ENCODE peak calls at places on chromosomes 16 and 17, in six cellular contexts. One of them, this sample, is unnamed. For H3K4me1, the result is how much of the 10 kb centered on the place peaks cover.

GRCh38 chr17:49361902-49362722 is at the start of gene ZNF652:
- DNase-seq in heart right ventricle: peak
- DNase-seq in fibroblast of lung: peak
- DNase-seq in CD8-positive, alpha-beta memory T cell: peak
- DNase-seq in sigmoid colon: peak
- DNase-seq in upper lobe of right lung: peak
- DNase-seq in this sample: peak

GRCh38 chr17:37481001-37481665 is 8.6 kb upstream of the DUSP14 start:
- DNase-seq in heart right ventricle: no peak
- DNase-seq in fibroblast of lung: no peak
- DNase-seq in CD8-positive, alpha-beta memory T cell: no peak
- DNase-seq in sigmoid colon: no peak
- DNase-seq in upper lobe of right lung: no peak
- DNase-seq in this sample: no peak

GRCh38 chr17:223723-224471 is 42.4 kb upstream of the DOC2B start:
- DNase-seq in heart right ventricle: no peak
- DNase-seq in fibroblast of lung: no peak
- DNase-seq in CD8-positive, alpha-beta memory T cell: no peak
- DNase-seq in sigmoid colon: peak
- DNase-seq in upper lobe of right lung: peak
- DNase-seq in this sample: peak

GRCh38 chr17:76566613-76566943 is 19.1 kb downstream of the ST6GALNAC2 start:
- DNase-seq in heart right ventricle: no peak
- DNase-seq in fibroblast of lung: no peak
- DNase-seq in CD8-positive, alpha-beta memory T cell: no peak
- DNase-seq in sigmoid colon: no peak
- DNase-seq in upper lobe of right lung: no peak
- DNase-seq in this sample: no peak

GRCh38 chr17:46841561-46842379 is 9.6 kb upstream of the WNT9B start:
- DNase-seq in heart right ventricle: no peak
- DNase-seq in fibroblast of lung: no peak
- DNase-seq in CD8-positive, alpha-beta memory T cell: no peak
- DNase-seq in sigmoid colon: no peak
- DNase-seq in upper lobe of right lung: no peak
- DNase-seq in this sample: no peak

GRCh38 chr17:4940625-4941021 is 555 bp downstream of the RNF167 start:
- DNase-seq in heart right ventricle: no peak
- DNase-seq in fibroblast of lung: no peak
- DNase-seq in CD8-positive, alpha-beta memory T cell: peak
- DNase-seq in sigmoid colon: no peak
- DNase-seq in upper lobe of right lung: peak
- DNase-seq in this sample: peak

GRCh38 chr17:80658821-80659220 is 114.2 kb downstream of the RPTOR start:
- DNase-seq in heart right ventricle: no peak
- DNase-seq in fibroblast of lung: no peak
- DNase-seq in CD8-positive, alpha-beta memory T cell: no peak
- DNase-seq in sigmoid colon: no peak
- DNase-seq in upper lobe of right lung: no peak
- DNase-seq in this sample: no peak

GRCh38 chr17:35170968-35171771 is 23.0 kb downstream of the SLC35G3 start:
- DNase-seq in heart right ventricle: no peak
- DNase-seq in fibroblast of lung: peak
- DNase-seq in CD8-positive, alpha-beta memory T cell: peak
- DNase-seq in sigmoid colon: no peak
- DNase-seq in upper lobe of right lung: no peak
- DNase-seq in this sample: no peak

GRCh38 chr17:40069751-40070643 is 7.2 kb downstream of the THRA start:
- DNase-seq in heart right ventricle: peak
- DNase-seq in fibroblast of lung: peak
- DNase-seq in CD8-positive, alpha-beta memory T cell: peak
- DNase-seq in sigmoid colon: peak
- DNase-seq in upper lobe of right lung: no peak
- DNase-seq in this sample: no peak

GRCh38 chr17:57377094-57377493 is 120.8 kb downstream of the MSI2 start:
- DNase-seq in heart right ventricle: no peak
- DNase-seq in fibroblast of lung: no peak
- DNase-seq in CD8-positive, alpha-beta memory T cell: no peak
- DNase-seq in sigmoid colon: no peak
- DNase-seq in upper lobe of right lung: no peak
- DNase-seq in this sample: no peak

GRCh38 chr17:57463103-57463885 is 207.0 kb downstream of the MSI2 start:
- DNase-seq in heart right ventricle: no peak
- DNase-seq in fibroblast of lung: peak
- DNase-seq in CD8-positive, alpha-beta memory T cell: no peak
- DNase-seq in sigmoid colon: no peak
- DNase-seq in upper lobe of right lung: no peak
- DNase-seq in this sample: no peak

DNA sequence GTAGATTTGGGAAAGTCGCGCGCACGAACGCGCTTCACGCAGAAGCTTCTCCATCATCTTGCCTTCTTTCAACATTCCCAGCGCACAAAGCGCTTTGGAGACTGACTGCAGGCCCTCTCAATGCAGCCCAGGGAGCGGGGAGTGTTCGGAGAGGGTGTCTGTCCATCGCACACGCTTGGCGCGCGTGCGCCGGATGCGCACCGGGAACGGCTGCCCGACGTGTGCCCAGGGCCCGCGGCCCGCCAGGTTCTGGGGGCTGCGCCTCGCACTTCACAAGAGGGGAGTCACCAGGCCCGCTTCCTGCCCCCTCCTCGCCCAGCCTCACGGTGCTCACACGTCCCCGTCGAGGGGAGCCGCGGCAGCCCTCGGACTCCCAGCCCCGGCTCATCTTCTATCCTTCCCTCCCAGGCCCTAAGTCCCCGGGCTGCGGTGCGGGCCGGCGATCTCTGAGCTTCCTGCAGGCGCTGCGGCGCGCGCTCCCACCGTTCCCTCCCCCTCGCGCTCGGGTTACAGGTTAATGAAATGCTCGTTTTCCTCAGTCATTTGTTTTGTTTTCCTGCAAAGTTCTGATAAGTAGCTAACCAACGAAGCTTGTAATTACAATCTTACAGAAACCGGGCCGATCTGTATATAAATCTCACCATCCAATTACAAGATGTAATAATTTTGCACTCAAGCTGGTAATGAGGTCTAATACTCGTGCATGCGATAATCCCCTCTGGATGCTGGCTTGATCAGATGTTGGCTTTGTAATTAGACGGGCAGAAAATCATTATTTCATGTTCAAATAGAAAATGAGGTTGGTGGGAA is 2.9 kb upstream of the IRX3 start:
- DNase-seq in heart right ventricle: no peak
- DNase-seq in fibroblast of lung: no peak
- DNase-seq in CD8-positive, alpha-beta memory T cell: no peak
- DNase-seq in sigmoid colon: no peak
- DNase-seq in upper lobe of right lung: no peak
- DNase-seq in this sample: peak
- H3K4me3 ChIP-seq in heart right ventricle: no peak
- H3K4me3 ChIP-seq in fibroblast of lung: no peak
- H3K4me3 ChIP-seq in CD8-positive, alpha-beta memory T cell: no peak
- H3K4me3 ChIP-seq in sigmoid colon: no peak
- H3K4me3 ChIP-seq in upper lobe of right lung: no peak
- H3K4me3 ChIP-seq in this sample: no peak

GRCh38 chr16:85610059-85610445 is 3.1 kb upstream of the GSE1 start:
- DNase-seq in heart right ventricle: no peak
- DNase-seq in fibroblast of lung: no peak
- DNase-seq in CD8-positive, alpha-beta memory T cell: no peak
- DNase-seq in sigmoid colon: no peak
- DNase-seq in upper lobe of right lung: no peak
- DNase-seq in this sample: peak
- H3K4me1 ChIP-seq in heart right ventricle: under half
- H3K4me1 ChIP-seq in fibroblast of lung: under half
- H3K4me1 ChIP-seq in CD8-positive, alpha-beta memory T cell: under half
- H3K4me1 ChIP-seq in sigmoid colon: half or more
- H3K4me1 ChIP-seq in upper lobe of right lung: half or more
- H3K4me1 ChIP-seq in this sample: half or more

GRCh38 chr16:15811778-15812750 is 44.8 kb downstream of the MYH11 start:
- DNase-seq in heart right ventricle: peak
- DNase-seq in fibroblast of lung: peak
- DNase-seq in CD8-positive, alpha-beta memory T cell: no peak
- DNase-seq in sigmoid colon: peak
- DNase-seq in upper lobe of right lung: no peak
- DNase-seq in this sample: peak
- H3K27ac ChIP-seq in heart right ventricle: peak
- H3K27ac ChIP-seq in fibroblast of lung: peak
- H3K27ac ChIP-seq in CD8-positive, alpha-beta memory T cell: no peak
- H3K27ac ChIP-seq in sigmoid colon: peak
- H3K27ac ChIP-seq in upper lobe of right lung: no peak
- H3K27ac ChIP-seq in this sample: peak

DNA sequence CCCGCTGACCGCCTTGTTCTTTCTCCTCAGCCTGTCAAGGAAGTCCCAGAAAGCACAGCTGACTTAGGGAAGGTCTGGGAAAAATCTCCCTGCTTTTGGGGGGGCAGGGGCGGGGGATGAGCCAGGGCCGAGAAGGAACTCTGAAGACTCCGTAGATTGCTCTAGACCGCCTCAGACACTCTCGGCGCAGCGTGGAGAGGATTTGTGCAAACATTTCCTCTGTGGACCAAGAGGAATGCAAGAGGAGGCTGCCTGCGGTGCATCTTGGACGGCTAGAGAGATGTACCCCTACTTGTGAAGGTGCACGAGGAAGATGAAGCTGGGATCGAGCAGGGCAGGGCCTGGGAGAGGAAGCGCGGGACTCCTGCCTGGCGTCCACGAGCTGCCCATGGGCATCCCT is at the start of gene GLP2R:
- DNase-seq in heart right ventricle: no peak
- DNase-seq in fibroblast of lung: no peak
- DNase-seq in CD8-positive, alpha-beta memory T cell: no peak
- DNase-seq in sigmoid colon: peak
- DNase-seq in upper lobe of right lung: no peak
- DNase-seq in this sample: no peak
- H3K4me3 ChIP-seq in heart right ventricle: no peak
- H3K4me3 ChIP-seq in fibroblast of lung: no peak
- H3K4me3 ChIP-seq in CD8-positive, alpha-beta memory T cell: no peak
- H3K4me3 ChIP-seq in sigmoid colon: peak
- H3K4me3 ChIP-seq in upper lobe of right lung: no peak
- H3K4me3 ChIP-seq in this sample: no peak

GRCh38 chr16:5541356-5541755 is 443.8 kb upstream of the EEF2KMT start:
- DNase-seq in heart right ventricle: no peak
- DNase-seq in fibroblast of lung: no peak
- DNase-seq in CD8-positive, alpha-beta memory T cell: no peak
- DNase-seq in sigmoid colon: no peak
- DNase-seq in upper lobe of right lung: no peak
- DNase-seq in this sample: no peak

GRCh38 chr16:5537347-5537746 is 439.8 kb upstream of the EEF2KMT start:
- DNase-seq in heart right ventricle: no peak
- DNase-seq in fibroblast of lung: no peak
- DNase-seq in CD8-positive, alpha-beta memory T cell: no peak
- DNase-seq in sigmoid colon: no peak
- DNase-seq in upper lobe of right lung: no peak
- DNase-seq in this sample: no peak
- H3K4me1 ChIP-seq in heart right ventricle: under half
- H3K4me1 ChIP-seq in fibroblast of lung: under half
- H3K4me1 ChIP-seq in CD8-positive, alpha-beta memory T cell: under half
- H3K4me1 ChIP-seq in sigmoid colon: under half
- H3K4me1 ChIP-seq in upper lobe of right lung: under half
- H3K4me1 ChIP-seq in this sample: under half

GRCh38 chr17:7017827-7018200 is 5.0 kb upstream of the BCL6B start:
- DNase-seq in heart right ventricle: no peak
- DNase-seq in fibroblast of lung: no peak
- DNase-seq in CD8-positive, alpha-beta memory T cell: no peak
- DNase-seq in sigmoid colon: no peak
- DNase-seq in upper lobe of right lung: no peak
- DNase-seq in this sample: no peak

GRCh38 chr17:7019839-7020519 is 2.9 kb upstream of the BCL6B start:
- DNase-seq in heart right ventricle: peak
- DNase-seq in fibroblast of lung: peak
- DNase-seq in CD8-positive, alpha-beta memory T cell: no peak
- DNase-seq in sigmoid colon: peak
- DNase-seq in upper lobe of right lung: peak
- DNase-seq in this sample: peak

GRCh38 chr17:7020894-7021664 is 1.8 kb upstream of the BCL6B start:
- DNase-seq in heart right ventricle: no peak
- DNase-seq in fibroblast of lung: no peak
- DNase-seq in CD8-positive, alpha-beta memory T cell: no peak
- DNase-seq in sigmoid colon: no peak
- DNase-seq in upper lobe of right lung: no peak
- DNase-seq in this sample: peak

GRCh38 chr17:7018331-7018964 is 4.4 kb upstream of the BCL6B start:
- DNase-seq in heart right ventricle: peak
- DNase-seq in fibroblast of lung: no peak
- DNase-seq in CD8-positive, alpha-beta memory T cell: no peak
- DNase-seq in sigmoid colon: peak
- DNase-seq in upper lobe of right lung: no peak
- DNase-seq in this sample: no peak

GRCh38 chr17:7019406-7019805 is 3.4 kb upstream of the BCL6B start:
- DNase-seq in heart right ventricle: no peak
- DNase-seq in fibroblast of lung: no peak
- DNase-seq in CD8-positive, alpha-beta memory T cell: no peak
- DNase-seq in sigmoid colon: no peak
- DNase-seq in upper lobe of right lung: no peak
- DNase-seq in this sample: peak
- H3K27ac ChIP-seq in heart right ventricle: peak
- H3K27ac ChIP-seq in fibroblast of lung: peak
- H3K27ac ChIP-seq in CD8-positive, alpha-beta memory T cell: peak
- H3K27ac ChIP-seq in sigmoid colon: peak
- H3K27ac ChIP-seq in upper lobe of right lung: peak
- H3K27ac ChIP-seq in this sample: peak

DNA sequence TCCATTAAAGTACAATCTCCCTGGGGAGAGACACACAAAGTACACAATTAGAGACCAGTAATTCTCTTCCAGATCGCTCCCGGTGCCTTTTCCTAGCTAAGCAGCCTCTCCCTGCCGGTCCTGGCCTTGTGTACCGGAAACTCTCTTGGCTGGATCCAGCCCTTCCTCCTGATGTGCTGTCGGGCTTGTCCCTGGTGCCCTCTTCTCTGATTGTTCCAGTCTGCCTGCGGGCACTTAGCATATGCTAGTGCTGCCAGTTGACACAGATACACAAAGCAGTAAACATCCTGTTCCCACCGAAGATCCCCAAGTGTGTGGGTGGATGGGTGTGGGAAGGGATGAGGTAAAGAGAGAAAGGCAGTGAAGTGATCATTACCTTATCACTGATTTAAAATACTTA is 9.7 kb downstream of the HS3ST3B1 start:
- DNase-seq in heart right ventricle: peak
- DNase-seq in fibroblast of lung: no peak
- DNase-seq in CD8-positive, alpha-beta memory T cell: no peak
- DNase-seq in sigmoid colon: no peak
- DNase-seq in upper lobe of right lung: no peak
- DNase-seq in this sample: no peak
- H3K4me3 ChIP-seq in heart right ventricle: no peak
- H3K4me3 ChIP-seq in fibroblast of lung: no peak
- H3K4me3 ChIP-seq in CD8-positive, alpha-beta memory T cell: no peak
- H3K4me3 ChIP-seq in sigmoid colon: no peak
- H3K4me3 ChIP-seq in upper lobe of right lung: no peak
- H3K4me3 ChIP-seq in this sample: no peak

DNA sequence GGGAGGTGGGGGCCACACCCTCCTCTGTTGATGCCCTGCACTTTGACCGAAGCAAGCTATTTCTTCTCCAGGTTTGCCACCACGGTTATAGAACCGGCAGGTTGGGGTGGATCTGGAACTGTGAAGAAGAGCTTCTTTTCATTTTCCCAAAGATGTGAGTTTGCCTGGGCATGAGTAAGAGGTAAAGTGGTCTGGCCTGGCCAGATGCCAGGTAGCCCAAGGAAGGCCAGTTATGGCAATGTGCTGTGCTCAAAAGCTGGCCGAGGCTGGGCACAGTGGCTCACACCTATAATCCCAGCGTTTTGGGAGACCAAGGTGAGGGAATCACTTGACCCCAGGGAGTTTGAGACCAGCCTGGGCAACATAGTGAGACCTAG is 18.7 kb downstream of the ATP6V0D1 start:
- DNase-seq in heart right ventricle: no peak
- DNase-seq in fibroblast of lung: no peak
- DNase-seq in CD8-positive, alpha-beta memory T cell: no peak
- DNase-seq in sigmoid colon: no peak
- DNase-seq in upper lobe of right lung: no peak
- DNase-seq in this sample: no peak
- H3K4me1 ChIP-seq in heart right ventricle: under half
- H3K4me1 ChIP-seq in fibroblast of lung: under half
- H3K4me1 ChIP-seq in CD8-positive, alpha-beta memory T cell: under half
- H3K4me1 ChIP-seq in sigmoid colon: half or more
- H3K4me1 ChIP-seq in upper lobe of right lung: half or more
- H3K4me1 ChIP-seq in this sample: half or more

This sample was measured in spleen.